ENCODE peak calls at places on chromosomes 5 and 9, in eight cellular contexts. One of them, this sample, is unnamed.
A peak's percentile ranks its signal among the peaks of the same experiment; 100 is the strongest.

GRCh38 chr9:33227013-33227398 is 13.0 kb upstream of the SPINK4 start:
- DNase-seq in bronchial epithelial cell: no peak
- DNase-seq in heart right ventricle: peak; percentile 19
- DNase-seq in IMR-90: no peak
- DNase-seq in uterus: no peak
- DNase-seq in body of pancreas: no peak
- DNase-seq in PC-3: no peak
- DNase-seq in psoas muscle: peak; percentile 35
- DNase-seq in this sample: no peak

GRCh38 chr9:133717113-133718031 is 20.8 kb downstream of the SARDH start:
- DNase-seq in bronchial epithelial cell: no peak
- DNase-seq in heart right ventricle: no peak
- DNase-seq in IMR-90: no peak
- DNase-seq in uterus: no peak
- DNase-seq in body of pancreas: peak; percentile 9
- DNase-seq in PC-3: no peak
- DNase-seq in psoas muscle: no peak
- DNase-seq in this sample: no peak

GRCh38 chr9:96875460-96876142 is 21.3 kb upstream of the ZNF782 start:
- DNase-seq in bronchial epithelial cell: peak; percentile 71
- DNase-seq in heart right ventricle: peak; percentile 9
- DNase-seq in IMR-90: peak; percentile 68
- DNase-seq in uterus: no peak
- DNase-seq in body of pancreas: peak; percentile 84
- DNase-seq in PC-3: peak; percentile 72
- DNase-seq in psoas muscle: peak; percentile 32
- DNase-seq in this sample: no peak

GRCh38 chr5:62948294-62948693 is 369.7 kb downstream of the LRRC70 start:
- DNase-seq in bronchial epithelial cell: no peak
- DNase-seq in heart right ventricle: no peak
- DNase-seq in IMR-90: no peak
- DNase-seq in uterus: no peak
- DNase-seq in body of pancreas: no peak
- DNase-seq in PC-3: no peak
- DNase-seq in psoas muscle: no peak
- DNase-seq in this sample: no peak

GRCh38 chr5:173237821-173238220 is 2.8 kb upstream of the NKX2-5 start:
- DNase-seq in bronchial epithelial cell: no peak
- DNase-seq in heart right ventricle: no peak
- DNase-seq in IMR-90: no peak
- DNase-seq in uterus: no peak
- DNase-seq in body of pancreas: no peak
- DNase-seq in PC-3: no peak
- DNase-seq in psoas muscle: no peak
- DNase-seq in this sample: no peak

GRCh38 chr9:137138701-137139467 is at the start of gene GRIN1:
- DNase-seq in bronchial epithelial cell: no peak
- DNase-seq in heart right ventricle: no peak
- DNase-seq in IMR-90: no peak
- DNase-seq in uterus: no peak
- DNase-seq in body of pancreas: peak; percentile 49
- DNase-seq in PC-3: no peak
- DNase-seq in psoas muscle: no peak
- DNase-seq in this sample: no peak

GRCh38 chr5:120852222-120852860 is 388.2 kb downstream of the PRR16 start:
- DNase-seq in bronchial epithelial cell: no peak
- DNase-seq in heart right ventricle: no peak
- DNase-seq in IMR-90: no peak
- DNase-seq in uterus: no peak
- DNase-seq in body of pancreas: no peak
- DNase-seq in PC-3: no peak
- DNase-seq in psoas muscle: no peak
- DNase-seq in this sample: no peak

GRCh38 chr5:50709471-50709870 is 43.0 kb downstream of the PARP8 start:
- DNase-seq in bronchial epithelial cell: no peak
- DNase-seq in heart right ventricle: no peak
- DNase-seq in IMR-90: peak; percentile 64
- DNase-seq in uterus: no peak
- DNase-seq in body of pancreas: no peak
- DNase-seq in PC-3: no peak
- DNase-seq in psoas muscle: no peak
- DNase-seq in this sample: peak; percentile 18

GRCh38 chr9:13629067-13629466 is 349.6 kb upstream of the MPDZ start:
- DNase-seq in bronchial epithelial cell: no peak
- DNase-seq in heart right ventricle: no peak
- DNase-seq in IMR-90: no peak
- DNase-seq in uterus: no peak
- DNase-seq in body of pancreas: no peak
- DNase-seq in PC-3: no peak
- DNase-seq in psoas muscle: no peak
- DNase-seq in this sample: no peak

GRCh38 chr9:13627071-13627470 is 347.6 kb upstream of the MPDZ start:
- DNase-seq in bronchial epithelial cell: no peak
- DNase-seq in heart right ventricle: no peak
- DNase-seq in IMR-90: no peak
- DNase-seq in uterus: no peak
- DNase-seq in body of pancreas: no peak
- DNase-seq in PC-3: no peak
- DNase-seq in psoas muscle: no peak
- DNase-seq in this sample: no peak

GRCh38 chr9:13626601-13627000 is 347.1 kb upstream of the MPDZ start:
- DNase-seq in bronchial epithelial cell: no peak
- DNase-seq in heart right ventricle: no peak
- DNase-seq in IMR-90: no peak
- DNase-seq in uterus: no peak
- DNase-seq in body of pancreas: no peak
- DNase-seq in PC-3: no peak
- DNase-seq in psoas muscle: no peak
- DNase-seq in this sample: no peak

GRCh38 chr9:13628526-13628925 is 349.0 kb upstream of the MPDZ start:
- DNase-seq in bronchial epithelial cell: peak; percentile 25
- DNase-seq in heart right ventricle: no peak
- DNase-seq in IMR-90: peak; percentile 2
- DNase-seq in uterus: no peak
- DNase-seq in body of pancreas: no peak
- DNase-seq in PC-3: no peak
- DNase-seq in psoas muscle: no peak
- DNase-seq in this sample: no peak

GRCh38 chr9:13627502-13627901 is 348.0 kb upstream of the MPDZ start:
- DNase-seq in bronchial epithelial cell: no peak
- DNase-seq in heart right ventricle: no peak
- DNase-seq in IMR-90: no peak
- DNase-seq in uterus: no peak
- DNase-seq in body of pancreas: no peak
- DNase-seq in PC-3: no peak
- DNase-seq in psoas muscle: no peak
- DNase-seq in this sample: no peak
- TF ChIP-seq CTCF in bronchial epithelial cell: no peak
- TF ChIP-seq CTCF in heart right ventricle: no peak
- TF ChIP-seq CTCF in IMR-90: no peak
- TF ChIP-seq CTCF in uterus: no peak
- TF ChIP-seq CTCF in body of pancreas: no peak
- TF ChIP-seq CTCF in PC-3: no peak
- TF ChIP-seq CTCF in psoas muscle: no peak
- TF ChIP-seq CTCF in this sample: no peak

GRCh38 chr5:43313035-43313853 is at the start of gene HMGCS1:
- DNase-seq in bronchial epithelial cell: peak; percentile 99
- DNase-seq in heart right ventricle: peak; percentile 99
- DNase-seq in IMR-90: peak; percentile 100
- DNase-seq in uterus: peak; percentile 98
- DNase-seq in body of pancreas: peak; percentile 98
- DNase-seq in PC-3: peak; percentile 99
- DNase-seq in psoas muscle: peak; percentile 98
- DNase-seq in this sample: peak; percentile 100

GRCh38 chr5:43315262-43315661 is 2.0 kb upstream of the HMGCS1 start:
- DNase-seq in bronchial epithelial cell: peak; percentile 97
- DNase-seq in heart right ventricle: no peak
- DNase-seq in IMR-90: peak; percentile 57
- DNase-seq in uterus: no peak
- DNase-seq in body of pancreas: no peak
- DNase-seq in PC-3: peak; percentile 98
- DNase-seq in psoas muscle: no peak
- DNase-seq in this sample: peak; percentile 35

GRCh38 chr5:43312699-43313034 is 545 bp downstream of the HMGCS1 start:
- DNase-seq in bronchial epithelial cell: no peak
- DNase-seq in heart right ventricle: no peak
- DNase-seq in IMR-90: no peak
- DNase-seq in uterus: no peak
- DNase-seq in body of pancreas: no peak
- DNase-seq in PC-3: peak; percentile 46
- DNase-seq in psoas muscle: no peak
- DNase-seq in this sample: no peak

GRCh38 chr5:43314724-43315123 is 1.5 kb upstream of the HMGCS1 start:
- DNase-seq in bronchial epithelial cell: peak; percentile 39
- DNase-seq in heart right ventricle: no peak
- DNase-seq in IMR-90: no peak
- DNase-seq in uterus: no peak
- DNase-seq in body of pancreas: no peak
- DNase-seq in PC-3: peak; percentile 91
- DNase-seq in psoas muscle: no peak
- DNase-seq in this sample: no peak

GRCh38 chr5:43313854-43314457 is 744 bp upstream of the HMGCS1 start:
- DNase-seq in bronchial epithelial cell: no peak
- DNase-seq in heart right ventricle: peak; percentile 14
- DNase-seq in IMR-90: no peak
- DNase-seq in uterus: peak; percentile 14
- DNase-seq in body of pancreas: peak; percentile 15
- DNase-seq in PC-3: no peak
- DNase-seq in psoas muscle: no peak
- DNase-seq in this sample: no peak
- TF ChIP-seq CTCF in bronchial epithelial cell: no peak
- TF ChIP-seq CTCF in heart right ventricle: no peak
- TF ChIP-seq CTCF in IMR-90: no peak
- TF ChIP-seq CTCF in uterus: no peak
- TF ChIP-seq CTCF in body of pancreas: no peak
- TF ChIP-seq CTCF in PC-3: no peak
- TF ChIP-seq CTCF in psoas muscle: no peak
- TF ChIP-seq CTCF in this sample: no peak

DNA sequence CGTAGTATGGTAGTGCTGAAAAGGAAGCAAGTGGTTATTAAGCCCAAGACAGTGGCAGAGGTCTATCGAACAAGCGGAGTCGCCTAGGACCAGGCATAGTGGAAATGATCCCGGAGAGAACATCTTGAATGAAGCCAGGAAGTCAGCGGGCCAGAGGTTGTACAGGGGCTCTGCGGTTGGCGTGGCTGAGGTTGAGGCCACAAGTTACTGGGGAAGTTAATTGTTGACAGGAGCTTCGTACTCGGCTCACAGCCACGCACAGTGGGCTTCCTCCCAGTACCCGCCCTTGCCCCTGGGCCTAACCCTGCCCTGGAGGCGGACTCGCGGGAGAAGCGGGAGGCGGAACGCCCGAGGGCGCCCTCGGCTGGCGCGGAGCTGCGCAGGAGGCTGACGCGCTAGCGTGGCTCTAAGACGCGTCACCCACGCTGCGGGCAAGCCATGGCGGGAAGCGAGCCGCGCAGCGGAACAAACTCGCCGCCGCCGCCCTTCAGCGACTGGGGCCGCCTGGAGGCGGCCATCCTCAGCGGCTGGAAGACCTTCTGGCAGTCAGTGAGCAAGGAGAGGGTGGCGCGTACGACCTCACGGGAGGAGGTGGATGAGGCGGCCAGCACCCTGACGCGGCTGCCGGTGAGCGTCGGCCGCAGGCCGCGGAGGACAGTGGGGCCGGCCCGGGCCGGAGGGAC is at the start of gene FBXO4:
- DNase-seq in bronchial epithelial cell: peak; percentile 67
- DNase-seq in heart right ventricle: peak; percentile 85
- DNase-seq in IMR-90: peak; percentile 78
- DNase-seq in uterus: peak; percentile 85
- DNase-seq in body of pancreas: peak; percentile 88
- DNase-seq in PC-3: peak; percentile 89
- DNase-seq in psoas muscle: peak; percentile 89
- DNase-seq in this sample: peak; percentile 73
- TF ChIP-seq CTCF in bronchial epithelial cell: peak; percentile 78
- TF ChIP-seq CTCF in heart right ventricle: peak; percentile 19
- TF ChIP-seq CTCF in IMR-90: peak; percentile 70
- TF ChIP-seq CTCF in uterus: peak; percentile 54
- TF ChIP-seq CTCF in body of pancreas: peak; percentile 53
- TF ChIP-seq CTCF in PC-3: peak; percentile 74
- TF ChIP-seq CTCF in psoas muscle: peak; percentile 59
- TF ChIP-seq CTCF in this sample: peak; percentile 74

GRCh38 chr5:133274597-133274935 is 222.8 kb downstream of the HSPA4 start:
- DNase-seq in bronchial epithelial cell: no peak
- DNase-seq in heart right ventricle: no peak
- DNase-seq in IMR-90: no peak
- DNase-seq in uterus: no peak
- DNase-seq in body of pancreas: no peak
- DNase-seq in PC-3: no peak
- DNase-seq in psoas muscle: no peak
- DNase-seq in this sample: no peak

GRCh38 chr5:133275631-133276030 is 223.8 kb downstream of the HSPA4 start:
- DNase-seq in bronchial epithelial cell: no peak
- DNase-seq in heart right ventricle: no peak
- DNase-seq in IMR-90: no peak
- DNase-seq in uterus: no peak
- DNase-seq in body of pancreas: no peak
- DNase-seq in PC-3: no peak
- DNase-seq in psoas muscle: no peak
- DNase-seq in this sample: no peak

GRCh38 chr5:133276171-133276570 is 224.4 kb downstream of the HSPA4 start:
- DNase-seq in bronchial epithelial cell: no peak
- DNase-seq in heart right ventricle: no peak
- DNase-seq in IMR-90: no peak
- DNase-seq in uterus: no peak
- DNase-seq in body of pancreas: no peak
- DNase-seq in PC-3: no peak
- DNase-seq in psoas muscle: no peak
- DNase-seq in this sample: no peak

GRCh38 chr5:133271606-133272005 is 219.8 kb downstream of the HSPA4 start:
- DNase-seq in bronchial epithelial cell: no peak
- DNase-seq in heart right ventricle: no peak
- DNase-seq in IMR-90: no peak
- DNase-seq in uterus: no peak
- DNase-seq in body of pancreas: no peak
- DNase-seq in PC-3: no peak
- DNase-seq in psoas muscle: no peak
- DNase-seq in this sample: no peak

DNA sequence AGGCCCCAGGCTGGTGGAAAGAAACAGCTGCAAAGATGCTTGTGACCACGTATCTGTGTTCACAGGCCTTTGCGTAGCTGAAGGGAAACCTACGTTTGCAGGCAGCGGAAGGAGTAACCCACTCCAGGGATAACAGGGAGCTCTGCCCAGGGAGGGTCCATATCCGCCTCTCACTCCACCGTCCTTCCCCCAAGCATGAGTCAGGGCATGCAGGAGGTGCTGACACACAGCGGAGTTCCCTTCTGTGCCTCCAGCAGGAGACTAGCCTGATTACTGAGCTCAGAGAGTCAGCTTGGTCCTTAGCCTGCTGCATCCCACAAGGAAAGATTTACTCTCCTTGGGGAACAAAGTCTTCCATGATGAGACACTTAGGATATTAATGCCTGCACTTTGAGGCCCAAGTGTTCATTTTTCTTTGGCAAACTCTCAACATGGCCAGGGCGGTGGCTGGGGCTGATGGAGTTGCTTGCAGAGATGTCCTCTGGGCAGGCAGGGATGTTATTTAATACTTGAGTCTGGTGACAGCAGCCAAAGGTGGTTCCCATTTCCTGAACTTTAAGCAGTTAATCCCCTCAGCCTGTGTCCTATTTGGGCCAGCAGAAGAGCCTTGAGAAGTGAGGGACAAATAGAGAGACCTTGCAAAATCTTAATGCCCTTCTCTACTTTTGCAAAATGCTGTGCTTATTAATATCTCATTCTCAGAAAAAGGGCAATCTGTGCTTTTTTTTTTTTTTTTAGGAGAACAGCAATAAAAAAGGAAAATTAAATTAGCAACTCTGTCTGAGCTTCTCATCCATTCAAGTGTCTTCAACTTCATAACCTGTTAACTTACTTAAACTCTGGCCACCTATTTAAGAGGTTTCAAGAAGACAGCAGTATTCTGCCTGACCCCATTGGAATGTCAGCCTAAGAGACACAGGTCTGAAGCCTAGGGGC is 222.1 kb downstream of the HSPA4 start:
- DNase-seq in bronchial epithelial cell: peak; percentile 38
- DNase-seq in heart right ventricle: peak; percentile 10
- DNase-seq in IMR-90: peak; percentile 42
- DNase-seq in uterus: no peak
- DNase-seq in body of pancreas: no peak
- DNase-seq in PC-3: peak; percentile 6
- DNase-seq in psoas muscle: peak; percentile 34
- DNase-seq in this sample: peak; percentile 12
- TF ChIP-seq CTCF in bronchial epithelial cell: no peak
- TF ChIP-seq CTCF in heart right ventricle: no peak
- TF ChIP-seq CTCF in IMR-90: no peak
- TF ChIP-seq CTCF in uterus: no peak
- TF ChIP-seq CTCF in body of pancreas: no peak
- TF ChIP-seq CTCF in PC-3: no peak
- TF ChIP-seq CTCF in psoas muscle: no peak
- TF ChIP-seq CTCF in this sample: no peak

This sample was measured in HFFc6.